ENCODE peak calls at places on chromosomes 6 and 20, in five cellular contexts. H is neuronal stem cell, W is kidney epithelial cell, U is PC-3, T is adrenal gland. D is an unnamed sample.

GRCh38 chr6:111661541-111662041 is 55.9 kb upstream of the TRAF3IP2 start:
- DNase-seq in H (no peak), W (no peak), U (no peak), T (no peak), D (no peak)

GRCh38 chr20:20594171-20594530 is 118.3 kb downstream of the RALGAPA2 start:
- DNase-seq in H (peak; percentile 5), W (no peak), U (peak; percentile 59), T (no peak), D (no peak)

GRCh38 chr20:35616465-35617396 is 1.1 kb downstream of the SPAG4 start:
- DNase-seq in H (no peak), W (peak; percentile 96), U (peak; percentile 91), T (peak; percentile 100), D (peak; percentile 53)

GRCh38 chr6:16129623-16130243 is 847 bp downstream of the MYLIP start:
- DNase-seq in H (peak; percentile 20), W (no peak), U (peak; percentile 26), T (peak; percentile 66), D (peak; percentile 12)

GRCh38 chr20:41872986-41873385 is 254.8 kb upstream of the CHD6 start:
- DNase-seq in H (no peak), W (no peak), U (no peak), T (no peak), D (no peak)

GRCh38 chr20:3172933-3173581 is at the start of gene LZTS3:
- DNase-seq in H (peak; percentile 87), W (no peak), U (peak; percentile 35), T (peak; percentile 82), D (peak; percentile 36)

GRCh38 chr6:147065786-147066185 is 138.4 kb upstream of the STXBP5 start:
- DNase-seq in H (no peak), W (no peak), U (no peak), T (no peak), D (no peak)

GRCh38 chr6:82246802-82247633 is 526 bp downstream of the IBTK start:
- DNase-seq in H (peak; percentile 58), W (peak; percentile 9), U (peak; percentile 61), T (peak; percentile 87), D (peak; percentile 83)

GRCh38 chr6:56947931-56948330 is 7.0 kb upstream of the BEND6 start:
- DNase-seq in H (no peak), W (no peak), U (no peak), T (no peak), D (no peak)

GRCh38 chr20:53972179-53972578 is 98.2 kb downstream of the BCAS1 start:
- DNase-seq in H (no peak), W (no peak), U (no peak), T (no peak), D (no peak)

GRCh38 chr6:4922488-4923037 is 81.3 kb downstream of the RPP40 start:
- DNase-seq in H (no peak), W (no peak), U (no peak), T (no peak), D (no peak)

GRCh38 chr20:62429455-62430310 is 2.3 kb upstream of the RBBP8NL start:
- DNase-seq in H (no peak), W (no peak), U (peak; percentile 24), T (no peak), D (no peak)

GRCh38 chr6:149859368-149859767 is 4.8 kb downstream of the LRP11 start:
- DNase-seq in H (no peak), W (no peak), U (no peak), T (no peak), D (no peak)

GRCh38 chr6:36686668-36687513 is 8.4 kb downstream of the CDKN1A start:
- DNase-seq in H (no peak), W (no peak), U (no peak), T (peak; percentile 50), D (no peak)

GRCh38 chr6:56381852-56382251 is 134.5 kb upstream of the COL21A1 start:
- DNase-seq in H (no peak), W (no peak), U (peak; percentile 45), T (no peak), D (peak; percentile 61)

GRCh38 chr6:7378629-7379218 is 10.8 kb downstream of the CAGE1 start:
- DNase-seq in H (no peak), W (no peak), U (no peak), T (no peak), D (no peak)

GRCh38 chr20:33482581-33482980 is 7.3 kb upstream of the CBFA2T2 start:
- DNase-seq in H (no peak), W (no peak), U (no peak), T (no peak), D (no peak)

GRCh38 chr20:62944746-62945145 is 6.8 kb downstream of the GID8 start:
- DNase-seq in H (no peak), W (no peak), U (no peak), T (no peak), D (no peak)

GRCh38 chr6:63795006-63795405 is 159.4 kb downstream of the PHF3 start:
- DNase-seq in H (no peak), W (no peak), U (no peak), T (no peak), D (no peak)

GRCh38 chr6:42224222-42225042 is 6.8 kb upstream of the MRPS10 start:
- DNase-seq in H (no peak), W (peak; percentile 88), U (peak; percentile 99), T (no peak), D (no peak)

GRCh38 chr6:40419377-40419776 is 167.8 kb downstream of the LRFN2 start:
- DNase-seq in H (no peak), W (no peak), U (peak; percentile 43), T (peak; percentile 61), D (no peak)

GRCh38 chr20:5657190-5657872 is 92.9 kb upstream of the SHLD1 start:
- DNase-seq in H (no peak), W (peak; percentile 69), U (peak; percentile 98), T (peak; percentile 86), D (no peak)

GRCh38 chr6:32969685-32970412 is 1.5 kb downstream of the BRD2 start:
- DNase-seq in H (peak; percentile 86), W (peak; percentile 77), U (peak; percentile 99), T (peak; percentile 88), D (peak; percentile 87)

GRCh38 chr20:56875052-56875663 is 246.1 kb downstream of the TFAP2C start:
- DNase-seq in H (no peak), W (peak; percentile 73), U (peak; percentile 99), T (no peak), D (no peak)

GRCh38 chr6:138569970-138570715 is 70.8 kb upstream of the NHSL1 start:
- DNase-seq in H (no peak), W (no peak), U (no peak), T (no peak), D (no peak)

GRCh38 chr20:25399038-25399430 is 8.4 kb upstream of the ABHD12 start:
- DNase-seq in H (peak; percentile 48), W (peak; percentile 47), U (peak; percentile 96), T (peak; percentile 82), D (peak; percentile 62)

GRCh38 chr6:167558213-167558869 is 233.5 kb downstream of the TTLL2 start:
- DNase-seq in H (no peak), W (no peak), U (no peak), T (no peak), D (no peak)

GRCh38 chr20:45550765-45551164 is 3.6 kb upstream of the EPPIN start:
- DNase-seq in H (no peak), W (no peak), U (no peak), T (no peak), D (no peak)

GRCh38 chr6:35445691-35446090 is 6.4 kb upstream of the FANCE start:
- DNase-seq in H (no peak), W (no peak), U (peak; percentile 34), T (no peak), D (no peak)

GRCh38 chr6:88877893-88878292 is 85.5 kb downstream of the RNGTT start:
- DNase-seq in H (no peak), W (no peak), U (no peak), T (no peak), D (no peak)

GRCh38 chr6:31963921-31964320 is 4.9 kb downstream of the SKIC2 start:
- DNase-seq in H (no peak), W (no peak), U (no peak), T (no peak), D (no peak)

GRCh38 chr6:31958741-31959739 is at the start of the genes NELFE and SKIC2:
- DNase-seq in H (peak; percentile 96), W (peak; percentile 94), U (peak; percentile 99), T (peak; percentile 99), D (peak; percentile 98)

GRCh38 chr6:31958412-31958740 is 395 bp downstream of the NELFE start:
- DNase-seq in H (no peak), W (no peak), U (no peak), T (no peak), D (no peak)

GRCh38 chr6:31965700-31966099 is 6.2 kb downstream of the DXO start:
- DNase-seq in H (no peak), W (no peak), U (no peak), T (no peak), D (no peak)

GRCh38 chr6:31961616-31962015 is 2.6 kb downstream of the SKIC2 start:
- DNase-seq in H (no peak), W (no peak), U (no peak), T (no peak), D (no peak)
- H3K36me3 ChIP-seq in H (peaks cover 72% of the 10 kb centered on the region), W (peaks cover 3% of the 10 kb centered on the region), U (peaks cover 39% of the 10 kb centered on the region), T (peaks cover 71% of the 10 kb centered on the region), D (peaks cover 56% of the 10 kb centered on the region)

GRCh38 chr6:89934685-89935366 is 40.6 kb downstream of the GJA10 start:
- DNase-seq in H (no peak), W (no peak), U (no peak), T (no peak), D (no peak)
- H3K36me3 ChIP-seq in H (peaks cover 7% of the 10 kb centered on the region), W (no peaks in the 10 kb centered on the region), U (no peaks in the 10 kb centered on the region), T (no peaks in the 10 kb centered on the region), D (no peaks in the 10 kb centered on the region)

DNA sequence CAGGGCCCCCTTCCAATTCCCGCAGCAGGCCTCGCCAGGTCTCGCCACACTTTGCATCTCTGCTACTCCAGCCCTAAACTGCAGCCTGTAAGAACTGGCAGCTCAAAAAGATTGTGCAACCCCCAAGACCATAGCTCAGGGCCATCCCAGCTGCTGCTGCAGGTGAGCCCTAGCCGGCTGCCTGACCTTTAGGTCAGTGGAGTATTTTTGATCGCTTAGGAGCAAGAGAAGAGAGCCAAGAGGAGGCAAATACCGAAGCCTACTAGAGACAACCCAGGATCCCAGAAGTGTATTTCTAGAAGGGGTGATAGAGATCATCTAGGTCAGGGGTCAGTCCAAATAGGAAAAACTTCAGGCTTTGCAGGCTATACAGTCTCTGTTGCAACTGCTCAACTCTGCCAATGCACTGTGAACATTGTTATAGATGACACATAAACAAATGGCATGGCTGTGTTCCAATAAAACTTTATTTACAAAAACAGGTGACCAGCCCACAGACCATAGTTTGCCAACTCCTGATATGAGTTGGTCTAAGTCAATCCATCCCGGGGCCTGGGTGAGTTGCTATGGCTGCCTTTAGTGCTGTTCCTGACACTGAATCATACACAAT is 138.4 kb downstream of the EYA2 start:
- DNase-seq in H (no peak), W (no peak), U (peak; percentile 39), T (no peak), D (no peak)
- H3K36me3 ChIP-seq in H (no peaks in the 10 kb centered on the region), W (no peaks in the 10 kb centered on the region), U (no peaks in the 10 kb centered on the region), T (no peaks in the 10 kb centered on the region), D (no peaks in the 10 kb centered on the region)

GRCh38 chr20:32458837-32459220 is 100.7 kb downstream of the ASXL1 start:
- DNase-seq in H (no peak), W (no peak), U (no peak), T (no peak), D (no peak)

GRCh38 chr20:32460683-32461320 is 102.7 kb downstream of the ASXL1 start:
- DNase-seq in H (no peak), W (no peak), U (no peak), T (no peak), D (no peak)

GRCh38 chr20:32461836-32462600 is 103.9 kb downstream of the ASXL1 start:
- DNase-seq in H (no peak), W (no peak), U (no peak), T (no peak), D (no peak)

GRCh38 chr20:32458061-32458836 is 100.1 kb downstream of the ASXL1 start:
- DNase-seq in H (no peak), W (no peak), U (no peak), T (no peak), D (no peak)

GRCh38 chr20:32460231-32460630 is 102.1 kb downstream of the ASXL1 start:
- DNase-seq in H (no peak), W (no peak), U (no peak), T (no peak), D (no peak)
- H3K36me3 ChIP-seq in H (peaks cover 27% of the 10 kb centered on the region), W (peaks cover 4% of the 10 kb centered on the region), U (no peaks in the 10 kb centered on the region), T (peaks cover 7% of the 10 kb centered on the region), D (no peaks in the 10 kb centered on the region)

D was measured in HAP-1.